ENCODE peak calls at places on chromosomes 4 and X, in five cellular contexts. W, C, K, T and H are unnamed samples.

GRCh38 chr4:174066806-174067205 is 216.7 kb downstream of the FBXO8 start:
- ATAC-seq in W (no peak), C (no peak), K (no peak), T (no peak), H (no peak)

GRCh38 chr4:184818216-184818564 is 7.6 kb downstream of the ACSL1 start:
- ATAC-seq in W (no peak), C (no peak), K (no peak), T (no peak), H (no peak)

GRCh38 chrX:31199051-31199769 is 127.4 kb upstream of the FTHL17 start:
- ATAC-seq in W (no peak), C (no peak), K (no peak), T (no peak), H (peak)

GRCh38 chr4:6701371-6701770 is 7.7 kb downstream of the S100P start:
- ATAC-seq in W (peak), C (peak), K (peak), T (no peak), H (no peak)

GRCh38 chr4:125181804-125182203 is 133.0 kb upstream of the FAT4 start:
- ATAC-seq in W (no peak), C (no peak), K (no peak), T (no peak), H (no peak)

GRCh38 chr4:83340692-83341343 is 6.2 kb upstream of the HPSE start:
- ATAC-seq in W (no peak), C (no peak), K (no peak), T (no peak), H (no peak)

GRCh38 chr4:25421819-25422511 is 44.9 kb downstream of the ANAPC4 start:
- ATAC-seq in W (no peak), C (no peak), K (no peak), T (no peak), H (no peak)

GRCh38 chr4:81756973-81757372 is 285.3 kb upstream of the RASGEF1B start:
- ATAC-seq in W (no peak), C (no peak), K (no peak), T (no peak), H (no peak)

GRCh38 chr4:40918330-40918729 is 168.6 kb downstream of the NSUN7 start:
- ATAC-seq in W (no peak), C (no peak), K (no peak), T (peak), H (peak)

GRCh38 chrX:53160297-53160983 is 64.6 kb downstream of the KDM5C start:
- ATAC-seq in W (no peak), C (no peak), K (no peak), T (no peak), H (no peak)

GRCh38 chrX:49003696-49004095 is 1.6 kb upstream of the GRIPAP1 start:
- ATAC-seq in W (no peak), C (no peak), K (no peak), T (no peak), H (no peak)

GRCh38 chrX:69306063-69306404 is 140.8 kb upstream of the PJA1 start:
- ATAC-seq in W (no peak), C (no peak), K (no peak), T (no peak), H (no peak)

GRCh38 chr4:119209077-119209476 is 3.4 kb upstream of the USP53 start:
- ATAC-seq in W (no peak), C (no peak), K (peak), T (peak), H (no peak)

GRCh38 chr4:22692736-22693135 is at the start of gene GBA3:
- ATAC-seq in W (no peak), C (peak), K (no peak), T (no peak), H (no peak)

GRCh38 chrX:3518870-3519269 is 172.4 kb upstream of the MXRA5 start:
- ATAC-seq in W (no peak), C (no peak), K (peak), T (peak), H (peak)

GRCh38 chrX:69277961-69278795 is 112.9 kb upstream of the PJA1 start:
- ATAC-seq in W (no peak), C (no peak), K (no peak), T (no peak), H (no peak)

GRCh38 chr4:73170518-73171198 is 87.9 kb downstream of the ANKRD17 start:
- ATAC-seq in W (no peak), C (peak), K (peak), T (no peak), H (no peak)

GRCh38 chrX:2466876-2467656 is 33.7 kb downstream of the DHRSX start:
- ATAC-seq in W (no peak), C (peak), K (no peak), T (no peak), H (no peak)

GRCh38 chrX:8579602-8580001 is 115.0 kb downstream of the VCX3B start:
- ATAC-seq in W (no peak), C (no peak), K (no peak), T (no peak), H (no peak)

GRCh38 chrX:17738737-17739535 is 1.6 kb downstream of the SCML1 start:
- ATAC-seq in W (no peak), C (no peak), K (no peak), T (no peak), H (no peak)

GRCh38 chrX:56564921-56565861 is 1.8 kb downstream of the UBQLN2 start:
- ATAC-seq in W (peak), C (peak), K (no peak), T (no peak), H (no peak)

GRCh38 chr4:945274-946102 is 13.2 kb downstream of the TMEM175 start:
- ATAC-seq in W (no peak), C (peak), K (no peak), T (no peak), H (no peak)

GRCh38 chr4:184958127-184958806 is 60.0 kb upstream of the HELT start:
- ATAC-seq in W (no peak), C (no peak), K (no peak), T (no peak), H (no peak)

GRCh38 chr4:150888217-150888616 is 126.9 kb downstream of the LRBA start:
- ATAC-seq in W (no peak), C (no peak), K (no peak), T (no peak), H (no peak)

GRCh38 chr4:101155368-101155767 is 192.0 kb downstream of the PPP3CA start:
- ATAC-seq in W (no peak), C (no peak), K (peak), T (no peak), H (no peak)

GRCh38 chr4:81422591-81422990 is 49.1 kb downstream of the RASGEF1B start:
- ATAC-seq in W (no peak), C (no peak), K (no peak), T (no peak), H (no peak)

GRCh38 chr4:143384381-143384994 is 47.8 kb downstream of the GAB1 start:
- ATAC-seq in W (no peak), C (no peak), K (no peak), T (peak), H (peak)

GRCh38 chr4:54165438-54165837 is 63.7 kb upstream of the PDGFRA start:
- ATAC-seq in W (no peak), C (no peak), K (peak), T (peak), H (peak)

GRCh38 chr4:94414907-94415306 is 36.8 kb upstream of the PDLIM5 start:
- ATAC-seq in W (no peak), C (no peak), K (no peak), T (no peak), H (no peak)

GRCh38 chr4:118962540-118962939 is 73.9 kb downstream of the SYNPO2 start:
- ATAC-seq in W (no peak), C (no peak), K (no peak), T (no peak), H (no peak)

GRCh38 chr4:128553665-128554515 is 255.6 kb upstream of the JADE1 start:
- ATAC-seq in W (peak), C (no peak), K (no peak), T (no peak), H (no peak)

GRCh38 chr4:166197166-166197565 is 324.1 kb downstream of the TLL1 start:
- ATAC-seq in W (no peak), C (no peak), K (no peak), T (no peak), H (no peak)

GRCh38 chr4:41369680-41370079 is 113.0 kb downstream of the UCHL1 start:
- ATAC-seq in W (no peak), C (no peak), K (no peak), T (peak), H (peak)

GRCh38 chr4:3082915-3083515 is 8.5 kb downstream of the HTT start:
- ATAC-seq in W (peak), C (no peak), K (no peak), T (no peak), H (no peak)

GRCh38 chr4:3083732-3084131 is 9.3 kb downstream of the HTT start:
- ATAC-seq in W (no peak), C (no peak), K (no peak), T (no peak), H (no peak)

GRCh38 chr4:3075652-3075981 is 1.1 kb downstream of the HTT start:
- ATAC-seq in W (no peak), C (no peak), K (no peak), T (no peak), H (no peak)

GRCh38 chr4:3077796-3078195 is 3.3 kb downstream of the HTT start:
- ATAC-seq in W (no peak), C (no peak), K (no peak), T (no peak), H (no peak)

GRCh38 chr4:3079694-3080123 is 5.2 kb downstream of the HTT start:
- ATAC-seq in W (peak), C (no peak), K (no peak), T (no peak), H (no peak)
- TF ChIP-seq POLR2A in W (no peak), C (no peak), K (no peak), T (no peak), H (no peak)

GRCh38 chr4:121164291-121164690 is at the start of gene TNIP3:
- ATAC-seq in W (no peak), C (no peak), K (no peak), T (peak), H (no peak)

GRCh38 chr4:121168865-121169281 is 4.8 kb upstream of the TNIP3 start:
- ATAC-seq in W (no peak), C (no peak), K (no peak), T (peak), H (no peak)

GRCh38 chr4:121168446-121168845 is 4.3 kb upstream of the TNIP3 start:
- ATAC-seq in W (no peak), C (no peak), K (no peak), T (no peak), H (no peak)

GRCh38 chr4:121165206-121165605 is 1.1 kb upstream of the TNIP3 start:
- ATAC-seq in W (no peak), C (no peak), K (no peak), T (no peak), H (no peak)
- TF ChIP-seq POLR2AphosphoS5 in W (no peak), C (no peak), K (no peak), T (no peak), H (no peak)

GRCh38 chr4:103201254-103201653 is 3.1 kb upstream of the CENPE start:
- ATAC-seq in W (no peak), C (no peak), K (no peak), T (no peak), H (no peak)

GRCh38 chr4:103201724-103202123 is 3.6 kb upstream of the CENPE start:
- ATAC-seq in W (no peak), C (peak), K (no peak), T (no peak), H (no peak)

GRCh38 chr4:103207673-103208072 is 9.5 kb upstream of the CENPE start:
- ATAC-seq in W (peak), C (peak), K (peak), T (no peak), H (no peak)

GRCh38 chr4:103199009-103199408 is 866 bp upstream of the CENPE start:
- ATAC-seq in W (no peak), C (no peak), K (no peak), T (no peak), H (no peak)

DNA sequence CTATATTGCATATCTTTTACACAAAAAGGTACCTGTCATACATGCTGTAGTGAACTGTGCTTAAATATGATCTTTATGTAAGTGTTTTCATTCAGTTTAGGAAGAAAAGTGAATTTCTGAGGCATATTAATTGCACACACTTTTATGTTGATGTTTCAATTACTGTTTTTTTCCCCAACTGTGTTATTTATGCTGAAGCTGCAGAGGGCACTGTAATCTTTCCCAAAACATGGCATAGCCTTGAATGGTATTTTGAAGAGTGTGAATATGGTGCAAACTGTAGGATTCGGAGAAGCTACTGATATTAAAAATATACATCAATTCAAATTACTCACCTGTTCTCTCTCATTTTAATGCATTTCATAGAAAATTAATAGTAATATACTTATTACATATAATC is 6.0 kb upstream of the CENPE start:
- ATAC-seq in W (peak), C (no peak), K (peak), T (no peak), H (no peak)
- TF ChIP-seq CTCF in W (peak), C (peak), K (peak), T (no peak), H (no peak)

GRCh38 chr4:87422104-87423052 is at the start of gene NUDT9:
- ATAC-seq in W (peak), C (peak), K (peak), T (peak), H (peak)
- TF ChIP-seq POLR2A in W (peak), C (peak), K (peak), T (peak), H (peak)

DNA sequence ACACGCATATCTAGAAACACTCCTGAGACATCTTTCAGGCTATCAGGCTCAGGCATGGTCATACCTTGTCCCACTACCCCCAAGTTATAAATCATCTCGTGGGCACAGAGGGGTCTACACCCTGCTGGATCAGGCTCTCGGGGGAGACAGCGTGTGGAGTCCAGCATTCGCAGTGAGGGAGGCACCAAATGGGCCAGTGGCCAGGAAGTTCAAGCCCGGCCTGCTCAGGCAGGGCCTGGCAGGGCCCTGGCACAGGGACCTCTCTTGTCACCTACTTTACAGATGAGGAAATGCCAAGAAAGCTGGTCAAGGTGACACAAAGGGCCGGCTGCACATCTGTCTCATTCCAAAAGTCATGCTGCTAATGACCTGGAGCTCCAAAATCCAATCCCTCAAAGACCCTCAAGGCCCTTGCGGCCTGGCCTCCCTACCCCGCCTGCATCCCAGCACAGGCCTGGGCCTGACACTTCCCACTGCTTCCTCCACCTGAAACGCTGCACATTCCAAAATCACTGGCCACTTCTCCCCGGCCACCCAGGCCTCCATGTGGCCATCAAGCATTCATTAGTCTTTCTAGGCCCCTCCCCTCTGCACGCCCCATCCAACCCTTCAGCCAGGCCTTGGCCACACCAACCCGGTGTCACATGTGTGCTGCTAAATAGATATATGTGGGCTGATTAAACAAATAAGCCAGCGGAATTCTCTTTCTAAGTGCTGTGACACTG is 35.6 kb downstream of the ACOX3 start:
- ATAC-seq in W (no peak), C (no peak), K (no peak), T (no peak), H (no peak)
- TF ChIP-seq POLR2AphosphoS5 in W (no peak), C (no peak), K (no peak), T (no peak), H (no peak)

DNA sequence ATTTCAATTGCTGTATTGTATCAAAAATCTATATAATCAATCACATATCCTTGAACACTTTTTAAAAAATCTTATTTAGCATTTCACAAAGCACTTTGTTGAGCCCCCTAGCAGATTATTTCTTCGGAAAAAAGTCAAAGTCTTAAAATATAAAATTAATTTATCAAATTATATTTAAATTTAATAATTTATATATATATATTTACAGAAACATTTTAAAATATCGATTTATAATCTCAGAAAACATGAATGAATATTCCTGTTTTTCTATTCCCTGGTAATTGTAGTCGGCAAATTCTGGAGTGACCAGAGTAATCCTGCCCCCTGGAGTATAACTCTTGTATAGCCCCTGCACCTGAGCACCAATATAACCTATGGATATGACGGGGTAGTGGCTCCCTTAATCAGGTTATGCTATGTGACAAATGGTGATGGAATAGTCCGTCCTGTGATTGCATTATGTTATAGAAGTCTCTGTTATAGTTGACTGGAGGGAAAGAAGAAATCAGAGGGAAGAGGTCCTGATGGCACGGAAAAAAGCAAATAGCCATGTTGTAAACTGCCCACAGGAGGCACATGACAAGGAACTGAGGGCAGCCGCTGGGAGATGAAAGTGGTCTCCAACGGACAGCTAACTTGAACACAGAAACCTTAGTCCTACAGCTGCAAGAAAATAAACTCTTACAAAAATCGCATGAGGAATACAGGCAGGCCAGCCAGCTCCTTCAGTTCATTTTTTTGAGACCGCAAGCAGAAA is 1092.3 kb downstream of the ARAP2 start:
- ATAC-seq in W (no peak), C (peak), K (peak), T (no peak), H (no peak)
- TF ChIP-seq CTCF in W (peak), C (peak), K (peak), T (peak), H (no peak)